ENCODE peak calls at places on chromosomes 16 and 17, in seven cellular contexts. A is prostate gland; E is fibroblast of lung; C is Caco-2; J is coronary artery; M is body of pancreas; B is CD8-positive, alpha-beta T cell. O is an unnamed sample.

GRCh38 chr16:87602821-87603683 is 744 bp downstream of the JPH3 start:
- DNase-seq in A (no peak), J (no peak), B (no peak), E (no peak), M (no peak), C (peak), O (no peak)

GRCh38 chr16:89322381-89323119 is 105.0 kb downstream of the ZNF778 start:
- DNase-seq in E (peak), C (no peak), M (no peak), B (no peak), A (no peak), J (no peak), O (no peak)

GRCh38 chr17:9842057-9842758 is 16.5 kb downstream of the GLP2R start:
- DNase-seq in E (peak), C (no peak), A (peak), M (peak), J (no peak), B (peak), O (no peak)

GRCh38 chr17:37221865-37222264 is 153.9 kb upstream of the C17orf78 start:
- DNase-seq in M (no peak), J (no peak), C (no peak), E (no peak), B (no peak), A (no peak), O (no peak)

GRCh38 chr16:82657239-82657638 is 30.5 kb downstream of the CDH13 start:
- DNase-seq in M (no peak), B (no peak), E (peak), J (no peak), C (no peak), A (no peak), O (no peak)

GRCh38 chr16:919658-920631 is 50.8 kb downstream of the LMF1 start:
- DNase-seq in E (peak), J (no peak), B (no peak), M (no peak), C (no peak), A (no peak), O (no peak)

GRCh38 chr17:31453896-31454295 is 62.4 kb downstream of the RAB11FIP4 start:
- DNase-seq in E (no peak), J (no peak), M (no peak), C (peak), B (no peak), A (no peak), O (no peak)

GRCh38 chr17:81349397-81350319 is 45.6 kb upstream of the BAHCC1 start:
- DNase-seq in A (no peak), C (no peak), J (peak), M (no peak), B (no peak), E (peak), O (no peak)

GRCh38 chr16:86044881-86045600 is 146.1 kb downstream of the IRF8 start:
- DNase-seq in A (no peak), E (no peak), J (no peak), C (no peak), B (peak), M (peak), O (no peak)

GRCh38 chr17:81020767-81021497 is 14.0 kb upstream of the BAIAP2 start:
- DNase-seq in B (no peak), E (peak), A (no peak), J (peak), C (no peak), M (no peak), O (no peak)

GRCh38 chr17:75617675-75618074 is 15.6 kb upstream of the SMIM5 start:
- DNase-seq in A (no peak), E (no peak), B (no peak), M (no peak), J (no peak), C (no peak), O (no peak)

GRCh38 chr16:31090540-31090939 is 1.8 kb upstream of the PRSS53 start:
- DNase-seq in A (no peak), J (no peak), B (no peak), M (no peak), E (no peak), C (no peak), O (no peak)

GRCh38 chr17:73342057-73342522 is 30.3 kb upstream of the CDC42EP4 start:
- DNase-seq in A (peak), M (peak), B (no peak), E (peak), C (no peak), J (no peak), O (no peak)

GRCh38 chr16:2002406-2003230 is 7.0 kb downstream of the ZNF598 start:
- DNase-seq in J (no peak), A (no peak), M (no peak), B (no peak), C (no peak), E (no peak), O (no peak)

GRCh38 chr17:50908860-50909764 is 43.0 kb upstream of the TOB1 start:
- DNase-seq in M (peak), B (peak), E (no peak), C (peak), J (no peak), A (peak), O (no peak)

GRCh38 chr17:80919331-80920284 is 72.0 kb upstream of the CHMP6 start:
- DNase-seq in M (peak), C (no peak), E (no peak), B (no peak), J (no peak), A (no peak), O (no peak)

GRCh38 chr16:87963400-87963799 is 12.2 kb downstream of the BANP start:
- DNase-seq in A (no peak), J (no peak), B (no peak), M (no peak), C (no peak), E (peak), O (no peak)

GRCh38 chr17:58215685-58216084 is 3.4 kb downstream of the MKS1 start:
- DNase-seq in M (no peak), B (no peak), E (no peak), A (no peak), J (no peak), C (no peak), O (no peak)

GRCh38 chr17:58219789-58220183 is 731 bp upstream of the MKS1 start:
- DNase-seq in B (no peak), J (no peak), E (no peak), A (peak), M (no peak), C (no peak), O (no peak)

GRCh38 chr17:58224315-58224714 is 5.3 kb upstream of the MKS1 start:
- DNase-seq in C (no peak), B (no peak), J (no peak), A (no peak), E (peak), M (no peak), O (no peak)

DNA sequence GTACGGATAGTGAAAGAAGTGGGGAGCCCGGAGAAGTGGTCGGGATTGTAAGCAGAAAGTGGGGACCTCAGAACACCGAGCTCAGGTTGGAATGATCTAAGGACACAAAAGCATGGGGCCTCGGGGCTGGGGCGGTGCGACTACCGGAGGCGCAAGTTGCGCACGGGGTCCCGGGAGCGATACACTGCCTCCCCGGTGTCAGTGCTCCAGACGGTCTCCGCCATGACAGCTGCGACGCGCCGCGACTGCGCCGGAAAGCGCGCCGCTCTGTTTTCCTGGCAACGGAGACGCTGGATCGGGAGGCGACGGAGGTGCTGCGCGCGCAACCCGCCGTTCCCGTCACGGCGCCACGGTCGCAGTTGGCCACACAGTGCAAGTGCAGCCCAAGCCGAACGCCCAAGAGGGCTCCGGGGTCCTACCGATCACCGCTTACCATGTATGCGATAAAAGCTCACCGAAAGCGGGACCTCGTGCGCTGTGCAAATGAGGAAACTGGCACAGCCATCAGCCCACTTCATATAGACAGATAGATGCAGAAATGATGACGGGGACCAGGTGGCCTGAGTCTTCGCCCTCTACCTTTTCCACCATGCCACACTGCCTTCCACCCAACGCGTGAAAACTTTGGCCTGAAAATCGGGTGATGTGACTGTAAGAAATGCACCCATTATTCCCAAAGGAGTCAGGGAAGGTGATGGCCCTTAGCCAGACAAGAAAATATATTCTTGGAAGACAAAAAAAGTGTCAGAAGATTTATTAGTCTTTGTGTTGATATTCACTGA is at the start of gene MKS1:
- DNase-seq in J (peak), M (peak), A (peak), E (peak), C (peak), B (peak), O (peak)
- TF ChIP-seq CTCF in J (peak), M (peak), A (peak), E (peak), C (peak), B (peak), O (peak)

GRCh38 chr16:28186752-28187151 is 25.0 kb downstream of the XPO6 start:
- DNase-seq in A (no peak), C (no peak), M (no peak), E (peak), B (no peak), J (no peak), O (no peak)
- TF ChIP-seq CTCF in A (no peak), C (no peak), M (no peak), E (no peak), B (no peak), J (no peak), O (no peak)

GRCh38 chr17:60745544-60745943 is 67.9 kb downstream of the BCAS3 start:
- DNase-seq in A (no peak), B (no peak), M (no peak), J (no peak), C (no peak), E (peak), O (no peak)
- TF ChIP-seq CTCF in A (peak), B (no peak), M (no peak), J (no peak), C (peak), E (peak), O (peak)

DNA sequence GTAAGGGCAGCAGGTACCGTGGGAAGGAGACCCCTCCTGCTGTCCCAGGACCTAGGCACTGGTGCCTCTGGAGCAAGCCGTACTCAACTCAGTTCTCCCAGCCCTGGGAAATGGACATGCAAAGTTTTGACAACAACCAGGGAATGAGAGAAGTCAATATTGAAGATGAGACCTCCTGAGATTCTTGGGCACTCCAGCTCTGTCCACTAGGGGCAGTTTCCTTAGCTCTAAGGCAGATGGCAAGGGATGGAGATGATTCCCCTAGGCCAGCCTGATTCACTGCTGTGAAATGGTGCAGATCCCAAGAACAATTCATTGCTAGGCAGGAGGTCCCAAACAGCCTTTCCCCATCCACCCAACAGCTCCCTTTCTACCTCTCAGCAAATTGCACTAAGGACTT is 20.6 kb upstream of the SDR42E2 start:
- DNase-seq in A (no peak), M (no peak), C (peak), E (no peak), B (no peak), J (no peak), O (no peak)
- TF ChIP-seq CTCF in A (no peak), M (no peak), C (peak), E (peak), B (no peak), J (no peak), O (peak)

GRCh38 chr17:22303865-22304264 is 611.5 kb downstream of the KCNJ18 start:
- DNase-seq in C (no peak), A (no peak), B (no peak), E (no peak), M (no peak), J (no peak), O (peak)

GRCh38 chr17:22304667-22305303 is 612.5 kb downstream of the KCNJ18 start:
- DNase-seq in B (no peak), M (no peak), C (no peak), J (no peak), E (no peak), A (no peak), O (no peak)

GRCh38 chr17:22300731-22301352 is 608.5 kb downstream of the KCNJ18 start:
- DNase-seq in B (no peak), J (no peak), C (no peak), E (no peak), M (no peak), A (no peak), O (no peak)

GRCh38 chr17:22301353-22301745 is 609.0 kb downstream of the KCNJ18 start:
- DNase-seq in E (no peak), J (no peak), B (no peak), M (no peak), A (no peak), C (no peak), O (no peak)

DNA sequence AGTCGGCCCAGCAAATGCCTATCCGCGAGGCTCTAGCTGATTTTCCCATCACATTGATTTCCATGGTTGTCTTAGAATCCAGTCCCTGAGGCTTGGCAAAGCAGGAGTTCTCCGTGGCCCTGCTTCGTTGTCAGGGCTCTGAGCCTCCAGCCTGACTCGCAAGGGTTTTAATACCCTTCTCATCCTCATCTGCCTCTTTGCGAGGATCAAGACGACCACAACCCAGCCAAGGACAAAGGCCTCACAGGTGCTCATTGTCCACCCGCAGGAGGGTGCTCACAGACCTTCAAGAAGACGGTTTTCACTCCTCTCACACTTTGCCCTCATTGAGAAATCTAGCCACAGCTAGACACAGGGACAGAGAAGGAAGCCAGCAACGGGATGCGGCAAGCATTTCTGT is 610.8 kb downstream of the KCNJ18 start:
- DNase-seq in J (no peak), B (no peak), A (no peak), E (no peak), C (no peak), M (no peak), O (peak)
- TF ChIP-seq CTCF in J (no peak), B (no peak), A (no peak), E (no peak), C (no peak), M (no peak), O (no peak)

O was measured in osteocyte.